ENCODE peak calls at places on chromosomes 3 and 15, in nine cellular contexts. C is testis, V is HCT116, I is lower leg skin, N is IMR-90, O is upper lobe of left lung, E is HepG2, L is A549, H is body of pancreas. M is an unnamed sample.
A peak's percentile ranks its signal among the peaks of the same experiment; 100 is the strongest.

GRCh38 chr3:31250116-31250813 is 282.5 kb upstream of the STT3B start:
- DNase-seq in C (no peak), V (no peak), I (no peak), N (peak; percentile 6), O (no peak), E (no peak), L (no peak), H (no peak), M (peak; percentile 72)

GRCh38 chr3:30112904-30113484 is 493.4 kb upstream of the TGFBR2 start:
- DNase-seq in C (no peak), V (peak; percentile 23), I (no peak), N (peak; percentile 59), O (no peak), E (peak; percentile 58), L (peak; percentile 54), H (no peak), M (peak; percentile 71)

GRCh38 chr3:123151251-123151705 is 50.5 kb upstream of the SEC22A start:
- DNase-seq in C (no peak), V (no peak), I (no peak), N (no peak), O (no peak), E (no peak), L (no peak), H (no peak), M (no peak)

GRCh38 chr3:20043398-20043797 is 3.2 kb downstream of the KAT2B start:
- DNase-seq in C (peak; percentile 71), V (no peak), I (peak; percentile 85), N (no peak), O (peak; percentile 46), E (no peak), L (no peak), H (peak; percentile 89), M (no peak)

GRCh38 chr3:58874248-58874741 is 175.5 kb downstream of the CFAP20DC start:
- DNase-seq in C (no peak), V (peak; percentile 18), I (no peak), N (peak; percentile 28), O (no peak), E (no peak), L (no peak), H (no peak), M (no peak)

GRCh38 chr3:101038880-101039279 is 45.7 kb upstream of the ABI3BP start:
- DNase-seq in C (no peak), V (no peak), I (no peak), N (no peak), O (no peak), E (no peak), L (no peak), H (no peak), M (no peak)

GRCh38 chr3:9732753-9733115 is 1.2 kb downstream of the BRPF1 start:
- DNase-seq in C (no peak), V (no peak), I (no peak), N (peak; percentile 10), O (no peak), E (no peak), L (no peak), H (no peak), M (no peak)

GRCh38 chr15:99613887-99614642 is 48.3 kb downstream of the MEF2A start:
- DNase-seq in C (no peak), V (no peak), I (no peak), N (peak; percentile 62), O (no peak), E (peak; percentile 67), L (no peak), H (no peak), M (peak; percentile 65)

GRCh38 chr15:76863123-76863522 is 42.0 kb downstream of the SCAPER start:
- DNase-seq in C (no peak), V (no peak), I (no peak), N (no peak), O (no peak), E (no peak), L (no peak), H (no peak), M (no peak)

GRCh38 chr3:53026423-53027162 is 19.3 kb downstream of the SFMBT1 start:
- DNase-seq in C (no peak), V (no peak), I (no peak), N (no peak), O (no peak), E (no peak), L (no peak), H (no peak), M (peak; percentile 42)

GRCh38 chr3:149703474-149703873 is 45.6 kb upstream of the WWTR1 start:
- DNase-seq in C (no peak), V (no peak), I (peak; percentile 77), N (peak; percentile 49), O (no peak), E (no peak), L (no peak), H (no peak), M (peak; percentile 5)

GRCh38 chr15:35170216-35170615 is 85.1 kb upstream of the NANOGP8 start:
- DNase-seq in C (no peak), V (no peak), I (no peak), N (peak; percentile 68), O (no peak), E (no peak), L (no peak), H (no peak), M (no peak)

GRCh38 chr3:52220380-52221026 is 4.9 kb downstream of the TLR9 start:
- DNase-seq in C (peak; percentile 89), V (peak; percentile 54), I (peak; percentile 80), N (peak; percentile 63), O (no peak), E (peak; percentile 49), L (peak; percentile 62), H (peak; percentile 82), M (peak; percentile 88)

GRCh38 chr3:105653868-105654267 is 214.9 kb downstream of the CBLB start:
- DNase-seq in C (no peak), V (no peak), I (no peak), N (no peak), O (no peak), E (no peak), L (no peak), H (no peak), M (no peak)

GRCh38 chr3:154552338-154552737 is 122.3 kb upstream of the GPR149 start:
- DNase-seq in C (no peak), V (peak; percentile 18), I (no peak), N (no peak), O (no peak), E (peak; percentile 6), L (no peak), H (no peak), M (peak; percentile 26)

GRCh38 chr3:149352556-149352955 is 19.1 kb upstream of the TM4SF18 start:
- DNase-seq in C (peak; percentile 73), V (peak; percentile 75), I (no peak), N (peak; percentile 58), O (peak; percentile 77), E (peak; percentile 67), L (peak; percentile 82), H (peak; percentile 72), M (peak; percentile 59)

GRCh38 chr15:31372635-31373091 is 46.0 kb downstream of the KLF13 start:
- DNase-seq in C (peak; percentile 74), V (no peak), I (no peak), N (peak; percentile 74), O (no peak), E (no peak), L (peak; percentile 48), H (peak; percentile 68), M (peak; percentile 38)

GRCh38 chr15:91915576-91915975 is 62.1 kb downstream of the SLCO3A1 start:
- DNase-seq in C (no peak), V (no peak), I (no peak), N (no peak), O (no peak), E (no peak), L (no peak), H (no peak), M (no peak)

GRCh38 chr3:61561374-61562041 is at the start of gene PTPRG:
- DNase-seq in C (peak; percentile 95), V (peak; percentile 69), I (peak; percentile 88), N (peak; percentile 94), O (peak; percentile 95), E (peak; percentile 82), L (peak; percentile 74), H (peak; percentile 93), M (peak; percentile 38)

GRCh38 chr3:61562810-61563613 is 1.6 kb downstream of the PTPRG start:
- DNase-seq in C (peak; percentile 35), V (no peak), I (no peak), N (peak; percentile 35), O (peak; percentile 83), E (peak; percentile 20), L (no peak), H (no peak), M (no peak)

GRCh38 chr3:61562042-61562809 is 855 bp downstream of the PTPRG start:
- DNase-seq in C (no peak), V (no peak), I (no peak), N (peak; percentile 31), O (peak; percentile 86), E (no peak), L (peak; percentile 19), H (no peak), M (no peak)

GRCh38 chr3:61559108-61559731 is 2.2 kb upstream of the PTPRG start:
- DNase-seq in C (no peak), V (no peak), I (no peak), N (no peak), O (no peak), E (no peak), L (no peak), H (no peak), M (no peak)

GRCh38 chr3:61560452-61561373 is 658 bp upstream of the PTPRG start:
- DNase-seq in C (peak; percentile 79), V (peak; percentile 45), I (peak; percentile 74), N (peak; percentile 73), O (peak; percentile 92), E (peak; percentile 81), L (peak; percentile 46), H (peak; percentile 84), M (peak; percentile 79)
- TF ChIP-seq POLR2A in C (no peak), V (peak; percentile 24), I (no peak), N (no peak), O (no peak), E (peak; percentile 77), L (no peak), H (no peak), M (no peak)

DNA sequence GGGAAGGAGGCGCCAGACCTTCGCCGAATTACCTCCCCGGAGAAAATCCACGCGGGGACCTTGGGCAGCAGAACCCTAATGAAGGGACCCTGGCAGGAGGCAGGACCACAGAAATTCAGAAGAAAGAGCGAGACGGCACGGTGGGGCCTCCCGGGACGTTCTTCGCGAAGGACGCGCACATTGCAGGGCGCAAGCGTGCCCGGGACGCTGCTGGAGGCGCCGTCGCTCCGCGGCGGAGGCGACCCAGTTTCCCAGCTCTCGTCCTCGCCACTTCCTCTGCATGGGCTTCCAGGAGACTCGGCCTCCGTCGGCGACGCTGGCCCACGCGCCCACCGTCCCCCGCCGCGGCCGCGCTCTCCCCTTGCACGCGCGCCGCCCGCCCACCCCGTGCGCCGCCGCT is 31.9 kb upstream of the SMAD3 start:
- DNase-seq in C (no peak), V (no peak), I (no peak), N (no peak), O (peak; percentile 87), E (no peak), L (no peak), H (no peak), M (peak; percentile 58)
- H3K4me3 ChIP-seq in C (peak overlapping the region; percentile 27), V (no peak overlapping the region), I (no peak overlapping the region), N (no peak overlapping the region), O (peak overlapping the region; percentile 41), E (no peak overlapping the region), L (no peak overlapping the region), H (no peak overlapping the region), M (no peak overlapping the region)

GRCh38 chr3:5122030-5122740 is at the start of gene ARL8B:
- DNase-seq in C (peak; percentile 93), V (peak; percentile 78), I (peak; percentile 88), N (peak; percentile 83), O (peak; percentile 99), E (peak; percentile 65), L (peak; percentile 89), H (peak; percentile 90), M (peak; percentile 92)
- TF ChIP-seq POLR2A in C (no peak), V (peak; percentile 51), I (peak; percentile 23), N (peak; percentile 91), O (peak; percentile 76), E (peak; percentile 92), L (peak; percentile 78), H (peak; percentile 78), M (peak; percentile 84)

GRCh38 chr15:89577776-89578115 is 2.5 kb downstream of the TICRR start:
- DNase-seq in C (no peak), V (no peak), I (no peak), N (no peak), O (no peak), E (no peak), L (no peak), H (no peak), M (no peak)
- H3K4me3 ChIP-seq in C (no peak overlapping the region), V (no peak overlapping the region), I (no peak overlapping the region), N (no peak overlapping the region), O (no peak overlapping the region), E (peak overlapping the region; percentile 15), L (peak overlapping the region; percentile 7), H (no peak overlapping the region), M (peak overlapping the region; percentile 85)